ENCODE peak calls at places on chromosome 1, in seven cellular contexts. C, R, M, P, V, B and E are unnamed samples.

GRCh38 chr1:234770924-234771540 is 161.1 kb upstream of the IRF2BP2 start:
- DNase-seq in R (no peak), M (no peak), B (no peak), P (no peak), V (no peak), C (no peak), E (no peak)

GRCh38 chr1:90616395-90616794 is 100.7 kb downstream of the BARHL2 start:
- DNase-seq in B (peak; percentile 59), R (no peak), P (peak; percentile 69), C (no peak), M (peak; percentile 14), V (no peak), E (peak; percentile 70)

GRCh38 chr1:207866471-207867135 is 44.3 kb downstream of the CD34 start:
- DNase-seq in P (no peak), R (peak; percentile 78), V (peak; percentile 58), M (peak; percentile 18), B (no peak), C (no peak), E (no peak)

GRCh38 chr1:40102896-40103295 is 5.8 kb upstream of the PPT1 start:
- DNase-seq in B (no peak), R (no peak), P (no peak), M (no peak), C (no peak), V (no peak), E (no peak)

GRCh38 chr1:173062156-173062938 is 11.6 kb upstream of the TNFSF18 start:
- DNase-seq in M (peak; percentile 24), V (peak; percentile 80), B (no peak), C (no peak), R (peak; percentile 83), P (no peak), E (no peak)

GRCh38 chr1:46179138-46180081 is 3.1 kb upstream of the P3R3URF start:
- DNase-seq in C (peak; percentile 86), B (peak; percentile 89), R (peak; percentile 89), P (peak; percentile 85), V (peak; percentile 85), M (peak; percentile 66), E (peak; percentile 92)

GRCh38 chr1:222182641-222183040 is 365.3 kb downstream of the HHIPL2 start:
- DNase-seq in M (no peak), P (no peak), R (peak; percentile 10), C (no peak), V (peak; percentile 69), B (no peak), E (no peak)

GRCh38 chr1:36151845-36152203 is 2.5 kb upstream of the TRAPPC3 start:
- DNase-seq in V (no peak), B (no peak), R (no peak), M (no peak), C (no peak), P (no peak), E (no peak)

GRCh38 chr1:212283741-212284140 is 1.5 kb upstream of the PPP2R5A start:
- DNase-seq in B (no peak), M (no peak), R (no peak), P (no peak), C (no peak), V (no peak), E (no peak)

GRCh38 chr1:39178541-39179431 is 25.7 kb upstream of the MACF1 start:
- DNase-seq in C (no peak), M (peak; percentile 82), V (peak; percentile 77), R (peak; percentile 84), P (no peak), B (no peak), E (peak; percentile 78)

GRCh38 chr1:223831755-223832636 is 13.8 kb downstream of the TP53BP2 start:
- DNase-seq in R (peak; percentile 72), V (peak; percentile 88), C (no peak), P (no peak), B (no peak), M (no peak), E (no peak)

GRCh38 chr1:70143052-70143659 is 62.2 kb downstream of the LRRC40 start:
- DNase-seq in M (no peak), V (peak; percentile 75), C (no peak), B (no peak), R (peak; percentile 54), P (no peak), E (peak; percentile 19)

GRCh38 chr1:19079541-19079940 is 123.1 kb upstream of the IFFO2 start:
- DNase-seq in C (no peak), M (no peak), V (no peak), P (no peak), B (no peak), R (no peak), E (no peak)

GRCh38 chr1:3040004-3040403 is 18.7 kb downstream of the ACTRT2 start:
- DNase-seq in C (no peak), M (no peak), P (no peak), R (no peak), B (no peak), V (no peak), E (no peak)

GRCh38 chr1:22366346-22366745 is 85.3 kb upstream of the ZBTB40 start:
- DNase-seq in C (no peak), V (no peak), M (no peak), R (no peak), B (no peak), P (no peak), E (no peak)

GRCh38 chr1:232998646-232999045 is 48.2 kb downstream of the NTPCR start:
- DNase-seq in B (no peak), C (no peak), R (no peak), V (peak; percentile 40), M (no peak), P (no peak), E (no peak)

GRCh38 chr1:9167638-9168037 is 38.7 kb upstream of the GPR157 start:
- DNase-seq in C (no peak), V (no peak), M (no peak), B (no peak), P (no peak), R (no peak), E (no peak)

GRCh38 chr1:24501371-24502167 is 1.1 kb upstream of the RCAN3 start:
- DNase-seq in P (no peak), M (peak; percentile 60), R (peak; percentile 44), B (no peak), V (no peak), C (no peak), E (peak; percentile 57)

DNA sequence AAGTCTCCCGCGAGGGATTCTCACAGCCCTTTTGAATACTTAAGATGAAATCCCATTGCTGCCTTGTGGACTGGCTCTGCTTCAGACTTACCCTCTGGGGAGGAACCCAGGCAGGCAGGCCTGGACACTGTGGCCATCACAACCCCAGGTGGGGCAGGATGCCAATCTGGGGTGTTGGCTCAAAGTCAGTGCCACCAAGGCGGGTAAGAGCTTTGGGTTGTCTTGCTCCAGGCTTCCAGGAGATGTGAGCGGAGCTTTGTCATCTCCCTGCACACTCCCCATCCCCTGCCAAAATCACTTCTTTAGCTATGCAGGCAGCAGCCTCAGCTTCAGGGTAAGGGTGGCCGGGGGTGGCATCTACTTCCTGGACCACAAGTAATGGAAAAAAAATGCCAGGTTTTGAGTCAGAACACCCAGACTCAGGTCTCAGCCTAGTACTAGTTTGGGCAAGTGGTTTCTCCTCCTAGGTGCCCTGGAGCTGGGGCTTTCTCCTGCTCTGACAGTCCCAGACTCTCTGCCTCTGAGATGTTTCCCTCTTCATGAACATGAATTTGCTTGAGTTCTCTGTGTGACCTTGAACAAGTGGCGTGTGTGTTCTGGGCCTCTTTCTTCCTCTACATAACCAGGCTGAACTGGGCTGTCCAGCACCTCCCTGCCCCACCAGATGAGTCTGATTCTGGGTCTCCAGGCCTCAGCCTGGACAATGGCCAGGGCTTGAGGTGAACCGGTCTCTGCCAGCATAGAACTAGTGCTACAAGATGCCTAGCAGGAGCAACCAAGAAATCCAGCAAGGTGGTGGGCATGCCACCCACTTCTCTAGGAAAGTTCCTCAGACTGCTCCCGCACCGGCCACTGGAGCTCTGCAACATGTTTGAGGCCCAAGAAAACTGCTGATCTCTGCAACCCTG is 65.4 kb downstream of the VWA5B1 start:
- DNase-seq in V (no peak), P (no peak), R (no peak), C (no peak), M (no peak), B (no peak), E (no peak)
- H2AK5ac ChIP-seq in V (no peak overlapping the region), P (no peak overlapping the region), R (no peak overlapping the region), C (no peak overlapping the region), M (no peak overlapping the region), B (no peak overlapping the region), E (no peak overlapping the region)

GRCh38 chr1:205579711-205580110 is 52.1 kb downstream of the ELK4 start:
- DNase-seq in R (no peak), P (no peak), C (no peak), B (peak; percentile 33), M (no peak), V (no peak), E (no peak)
- H3K4ac ChIP-seq in R (no peak overlapping the region), P (no peak overlapping the region), C (no peak overlapping the region), B (no peak overlapping the region), M (no peak overlapping the region), V (no peak overlapping the region), E (no peak overlapping the region)

GRCh38 chr1:84996846-84997666 is at the start of gene MCOLN2:
- DNase-seq in V (peak; percentile 1), M (no peak), B (peak; percentile 65), C (peak; percentile 61), P (peak; percentile 77), R (peak; percentile 32), E (peak; percentile 43)
- H2AK5ac ChIP-seq in V (no peak within 1 kb of the TSS), M (no peak within 1 kb of the TSS), B (no peak within 1 kb of the TSS), C (no peak within 1 kb of the TSS), P (no peak within 1 kb of the TSS), R (no peak within 1 kb of the TSS), E (no peak within 1 kb of the TSS)

GRCh38 chr1:6732942-6733341 is 31.3 kb upstream of the DNAJC11 start:
- DNase-seq in V (no peak), M (peak; percentile 61), P (no peak), C (no peak), B (no peak), R (no peak), E (no peak)

GRCh38 chr1:6731905-6732304 is 30.3 kb upstream of the DNAJC11 start:
- DNase-seq in R (no peak), P (no peak), B (no peak), V (no peak), C (no peak), M (no peak), E (no peak)

GRCh38 chr1:6730889-6731288 is 29.3 kb upstream of the DNAJC11 start:
- DNase-seq in C (no peak), R (no peak), M (no peak), P (no peak), B (no peak), V (no peak), E (no peak)

GRCh38 chr1:6738987-6739386 is 37.4 kb upstream of the DNAJC11 start:
- DNase-seq in R (no peak), P (no peak), B (no peak), C (no peak), V (no peak), M (no peak), E (no peak)

DNA sequence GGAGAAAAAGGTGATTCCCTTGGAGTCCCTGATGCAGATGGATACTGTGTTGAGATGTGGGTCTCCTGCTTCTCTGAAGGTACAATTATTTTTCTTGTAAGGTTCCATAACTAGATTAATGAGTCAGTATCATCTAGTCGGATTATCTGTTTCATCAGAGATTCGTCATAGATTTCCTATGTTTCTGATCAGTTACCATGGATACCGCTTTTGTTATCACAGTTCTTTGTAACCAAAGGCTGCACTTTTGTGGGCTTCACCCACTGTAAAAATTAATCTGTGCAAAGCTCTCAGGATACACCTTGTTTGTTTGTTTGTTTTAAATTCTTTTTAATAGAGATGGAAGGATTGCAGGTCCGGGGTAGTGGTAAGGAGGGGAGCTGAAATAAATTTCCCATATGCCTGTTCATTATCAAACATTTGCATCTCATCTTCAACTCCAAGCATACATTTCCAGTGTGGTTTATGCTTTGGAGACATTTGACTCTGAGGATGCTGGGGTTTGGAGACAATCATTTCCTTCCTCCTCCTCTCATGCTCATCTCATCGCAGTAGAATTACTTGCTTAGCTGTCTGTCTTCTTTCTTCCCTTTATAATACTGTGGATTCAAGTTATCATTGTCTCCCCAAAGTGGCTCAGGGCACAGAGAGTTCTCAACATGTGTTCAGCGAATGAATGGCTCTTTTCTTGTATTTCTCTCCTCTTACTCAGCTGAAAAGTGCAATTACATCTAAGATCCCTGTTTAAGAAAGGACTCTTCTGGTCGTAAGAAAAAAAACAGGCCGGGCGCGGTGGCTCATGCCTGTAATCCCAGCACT is 33.2 kb upstream of the DNAJC11 start:
- DNase-seq in V (peak; percentile 11), B (no peak), R (peak; percentile 26), C (no peak), P (no peak), M (peak; percentile 13), E (no peak)
- H3K4ac ChIP-seq in V (no peak overlapping the region), B (no peak overlapping the region), R (no peak overlapping the region), C (no peak overlapping the region), P (no peak overlapping the region), M (no peak overlapping the region), E (no peak overlapping the region)